ENCODE peak calls at places on chromosomes 7 and 10, in nine cellular contexts. P is left ventricle myocardium superior; Y is ecto neural progenitor cell; K is GM12891; L is CD4-positive, alpha-beta T cell; W is stimulated activated CD8-positive, alpha-beta memory T cell treated with anti-CD3 and anti-CD28 coated beads, Interleukin-12 subunit alpha, Interleukin-12 subunit beta, amount 100 ng/mL, for 4 hours; Z is stimulated activated CD4-positive, alpha-beta T cell treated with anti-CD3 and anti-CD28 coated beads, Interleukin-15, amount 100 ng/mL, for 48 hours; A is Calu3; S is T-helper 17 cell. V is an unnamed sample.

GRCh38 chr10:80529604-80530003 is 8.1 kb upstream of the SH2D4B start:
- DNase-seq in P (no peak), Y (no peak), K (no peak), L (peak; percentile 75), W (no peak), Z (no peak), A (no peak), S (peak; percentile 25), V (no peak)

GRCh38 chr7:101705327-101705726 is 76.2 kb upstream of the MYL10 start:
- DNase-seq in P (no peak), Y (no peak), K (no peak), L (no peak), W (no peak), Z (no peak), A (no peak), S (no peak), V (no peak)

GRCh38 chr7:105839271-105839670 is 37.1 kb downstream of the ATXN7L1 start:
- DNase-seq in P (no peak), Y (no peak), K (no peak), L (no peak), W (no peak), Z (no peak), A (no peak), S (no peak), V (no peak)

GRCh38 chr10:45315508-45315907 is at the start of gene OR13A1:
- DNase-seq in P (no peak), Y (no peak), K (no peak), L (no peak), W (no peak), Z (no peak), A (no peak), S (no peak), V (no peak)

GRCh38 chr10:104255244-104255981 is 721 bp downstream of the GSTO1 start:
- DNase-seq in P (no peak), Y (no peak), K (no peak), L (no peak), W (no peak), Z (no peak), A (no peak), S (no peak), V (no peak)

GRCh38 chr10:70694410-70695179 is 22.3 kb downstream of the ADAMTS14 start:
- DNase-seq in P (no peak), Y (no peak), K (no peak), L (no peak), W (no peak), Z (no peak), A (no peak), S (no peak), V (no peak)

GRCh38 chr7:153381275-153382119 is 621.9 kb downstream of the ACTR3B start:
- DNase-seq in P (no peak), Y (peak; percentile 75), K (peak; percentile 37), L (no peak), W (no peak), Z (no peak), A (no peak), S (no peak), V (peak; percentile 89)

GRCh38 chr7:151705744-151706567 is 171.0 kb downstream of the PRKAG2 start:
- DNase-seq in P (no peak), Y (no peak), K (peak; percentile 48), L (no peak), W (no peak), Z (no peak), A (peak; percentile 58), S (no peak), V (no peak)

GRCh38 chr7:49768835-49769234 is 4.6 kb upstream of the VWC2 start:
- DNase-seq in P (no peak), Y (no peak), K (no peak), L (no peak), W (no peak), Z (no peak), A (no peak), S (no peak), V (no peak)